ENCODE peak calls at places on chromosomes 2 and 18, in five cellular contexts. R is effector memory CD8-positive, alpha-beta T cell; H is mucosa of gallbladder; V is B cell; P is aorta. Y is an unnamed sample.

GRCh38 chr2:241194811-241195210 is 6.3 kb downstream of the ANO7 start:
- DNase-seq in H (no peak), P (peak; percentile 68), R (no peak), V (no peak), Y (no peak)

GRCh38 chr2:64454316-64455030 is 511 bp downstream of the LGALSL start:
- DNase-seq in R (peak; percentile 28), V (peak; percentile 86), P (peak; percentile 84), H (peak; percentile 34), Y (peak; percentile 49)

GRCh38 chr18:23618862-23619387 is 32.6 kb upstream of the NPC1 start:
- DNase-seq in H (no peak), V (peak; percentile 23), R (no peak), P (peak; percentile 79), Y (no peak)

GRCh38 chr2:177264539-177265385 is at the start of gene NFE2L2:
- DNase-seq in P (peak; percentile 98), R (peak; percentile 95), V (peak; percentile 97), H (peak; percentile 93), Y (peak; percentile 92)

GRCh38 chr18:35973650-35974049 is 1.2 kb downstream of the RMP24 start:
- DNase-seq in V (no peak), R (no peak), P (no peak), H (no peak), Y (no peak)

GRCh38 chr18:213505-213904 is 54.3 kb downstream of the THOC1 start:
- DNase-seq in V (no peak), R (no peak), P (no peak), H (no peak), Y (no peak)

GRCh38 chr2:112920923-112921532 is 10.1 kb downstream of the IL37 start:
- DNase-seq in V (no peak), R (peak; percentile 15), H (no peak), P (no peak), Y (no peak)

GRCh38 chr2:177275041-177275440 is 10.5 kb upstream of the NFE2L2 start:
- DNase-seq in R (no peak), H (no peak), P (no peak), V (no peak), Y (peak; percentile 87)

GRCh38 chr18:3620146-3621119 is 170.5 kb downstream of the TGIF1 start:
- DNase-seq in H (no peak), R (no peak), V (no peak), P (no peak), Y (no peak)

GRCh38 chr2:113850687-113851086 is 39.2 kb upstream of the ACTR3 start:
- DNase-seq in V (no peak), R (no peak), H (no peak), P (no peak), Y (no peak)

GRCh38 chr2:26187537-26188104 is 14.7 kb downstream of the GAREM2 start:
- DNase-seq in V (no peak), R (no peak), P (no peak), H (no peak), Y (no peak)

GRCh38 chr18:8162797-8163196 is 446.4 kb upstream of the RAB12 start:
- DNase-seq in V (no peak), H (no peak), P (no peak), R (no peak), Y (no peak)

GRCh38 chr2:127681288-127681771 is 6.0 kb upstream of the LIMS2 start:
- DNase-seq in P (peak; percentile 84), V (peak; percentile 51), R (no peak), H (no peak), Y (no peak)

GRCh38 chr2:219563271-219563928 is 7.9 kb downstream of the OBSL1 start:
- DNase-seq in R (no peak), V (no peak), H (no peak), P (peak; percentile 61), Y (no peak)

GRCh38 chr2:102283996-102284395 is 27.4 kb upstream of the IL1RL1 start:
- DNase-seq in V (no peak), H (no peak), P (no peak), R (no peak), Y (no peak)

GRCh38 chr2:61775956-61776570 is 77.8 kb downstream of the FAM161A start:
- DNase-seq in H (no peak), R (no peak), P (no peak), V (peak; percentile 56), Y (no peak)

GRCh38 chr2:28142403-28142802 is 250.3 kb upstream of the FOSL2 start:
- DNase-seq in V (no peak), P (no peak), R (no peak), H (no peak), Y (peak; percentile 90)

GRCh38 chr2:100606740-100607343 is 44.0 kb downstream of the PDCL3 start:
- DNase-seq in V (peak; percentile 53), P (no peak), H (peak; percentile 16), R (peak; percentile 33), Y (peak; percentile 29)

GRCh38 chr2:160869411-160869810 is 290.8 kb upstream of the TANK start:
- DNase-seq in H (no peak), V (no peak), P (no peak), R (no peak), Y (peak; percentile 71)

GRCh38 chr2:232857158-232857563 is 12.9 kb upstream of the SNORC start:
- DNase-seq in V (no peak), P (no peak), H (no peak), R (no peak), Y (peak; percentile 48)

GRCh38 chr2:217731805-217732204 is 271.0 kb downstream of the TNS1 start:
- DNase-seq in R (no peak), P (no peak), H (no peak), V (no peak), Y (no peak)

GRCh38 chr2:140117371-140117770 is 1337.2 kb upstream of the NXPH2 start:
- DNase-seq in V (no peak), R (no peak), P (no peak), H (no peak), Y (no peak)

GRCh38 chr18:37661061-37661460 is 95.5 kb upstream of the CELF4 start:
- DNase-seq in V (no peak), H (no peak), P (no peak), R (no peak), Y (no peak)

GRCh38 chr2:6358985-6359384 is 506.7 kb downstream of the CMPK2 start:
- DNase-seq in R (no peak), P (no peak), H (no peak), V (no peak), Y (no peak)

GRCh38 chr18:9855686-9856085 is 30.1 kb upstream of the TXNDC2 start:
- DNase-seq in H (no peak), R (no peak), V (no peak), P (no peak), Y (no peak)

GRCh38 chr2:104408266-104408665 is 445.6 kb upstream of the POU3F3 start:
- DNase-seq in V (no peak), R (no peak), P (no peak), H (no peak), Y (no peak)

GRCh38 chr2:127024769-127025356 is 82.1 kb downstream of the BIN1 start:
- DNase-seq in V (no peak), P (no peak), R (no peak), H (peak; percentile 34), Y (no peak)

GRCh38 chr18:45839415-45840395 is 14.2 kb downstream of the SIGLEC15 start:
- DNase-seq in R (peak; percentile 16), H (peak; percentile 65), V (no peak), P (no peak), Y (peak; percentile 76)

GRCh38 chr2:237859533-237860272 is at the start of gene RAMP1:
- DNase-seq in H (no peak), V (peak; percentile 27), P (peak; percentile 79), R (no peak), Y (no peak)

GRCh38 chr18:79884296-79884962 is 67.0 kb downstream of the SLC66A2 start:
- DNase-seq in R (no peak), V (peak; percentile 29), P (peak; percentile 58), H (no peak), Y (no peak)

GRCh38 chr18:51196116-51196810 is 1.2 kb downstream of the MEX3C start:
- DNase-seq in V (no peak), P (peak; percentile 87), R (peak; percentile 48), H (peak; percentile 16), Y (peak; percentile 30)

GRCh38 chr2:42510191-42510929 is 16.6 kb upstream of the KCNG3 start:
- DNase-seq in H (no peak), R (no peak), P (no peak), V (no peak), Y (peak; percentile 23)

GRCh38 chr2:1294882-1295281 is 118.4 kb upstream of the TPO start:
- DNase-seq in R (no peak), V (no peak), P (no peak), H (no peak), Y (no peak)

GRCh38 chr18:34550902-34551301 is 159.2 kb upstream of the DTNA start:
- DNase-seq in H (no peak), P (no peak), V (no peak), R (no peak), Y (no peak)

GRCh38 chr2:101969723-101970122 is 22.0 kb upstream of the IL1R2 start:
- DNase-seq in H (no peak), R (no peak), V (no peak), P (no peak), Y (no peak)

GRCh38 chr2:112162341-112162740 is 24.2 kb downstream of the FBLN7 start:
- DNase-seq in P (peak; percentile 19), R (no peak), V (no peak), H (no peak), Y (no peak)

GRCh38 chr18:63312731-63313408 is 6.7 kb downstream of the BCL2 start:
- DNase-seq in P (no peak), V (no peak), R (no peak), H (no peak), Y (no peak)

GRCh38 chr2:98269274-98269673 is 77.0 kb upstream of the CNGA3 start:
- DNase-seq in V (peak; percentile 37), P (no peak), R (no peak), H (peak; percentile 40), Y (peak; percentile 66)

Y was measured in fibroblast of villous mesenchyme.